ENCODE peak calls at places on chromosomes 12 and 14, in six cellular contexts. L is K562, C is upper lobe of left lung, I is HepG2, V is GM12878, T is A549. X is an unnamed sample.
A peak's percentile ranks its signal among the peaks of the same experiment; 100 is the strongest.

GRCh38 chr12:82625523-82625922 is 61.2 kb upstream of the TMTC2 start:
- ATAC-seq in L (no peak), C (no peak), I (no peak), V (no peak), T (no peak), X (no peak)

GRCh38 chr12:79737875-79738718 is 47.3 kb upstream of the PAWR start:
- ATAC-seq in L (peak; percentile 74), C (no peak), I (peak; percentile 84), V (peak; percentile 94), T (peak; percentile 91), X (no peak)

GRCh38 chr14:32233292-32233691 is 30.2 kb upstream of the RNU6-8 start:
- ATAC-seq in L (no peak), C (no peak), I (no peak), V (no peak), T (no peak), X (no peak)

GRCh38 chr12:45681469-45681868 is 48.0 kb upstream of the ARID2 start:
- ATAC-seq in L (no peak), C (no peak), I (no peak), V (peak; percentile 26), T (no peak), X (no peak)

GRCh38 chr14:52879958-52880357 is 70.9 kb downstream of the FERMT2 start:
- ATAC-seq in L (no peak), C (no peak), I (no peak), V (no peak), T (no peak), X (no peak)

GRCh38 chr12:2126676-2127406 is 74.1 kb downstream of the CACNA1C start:
- ATAC-seq in L (no peak), C (peak; percentile 42), I (no peak), V (no peak), T (no peak), X (no peak)

GRCh38 chr14:50763386-50764007 is 67.5 kb downstream of the NIN start:
- ATAC-seq in L (no peak), C (no peak), I (no peak), V (no peak), T (peak; percentile 77), X (no peak)

GRCh38 chr14:94761999-94762377 is 7.9 kb downstream of the GSC start:
- ATAC-seq in L (no peak), C (no peak), I (no peak), V (no peak), T (no peak), X (no peak)

GRCh38 chr12:3913278-3913677 is 40.1 kb upstream of the PARP11 start:
- ATAC-seq in L (no peak), C (no peak), I (no peak), V (no peak), T (no peak), X (no peak)

GRCh38 chr12:25884024-25884919 is 74.2 kb upstream of the RASSF8 start:
- ATAC-seq in L (no peak), C (peak; percentile 71), I (peak; percentile 39), V (no peak), T (no peak), X (peak; percentile 25)

GRCh38 chr12:20549115-20549719 is 145.9 kb upstream of the SLCO1C1 start:
- ATAC-seq in L (no peak), C (no peak), I (peak; percentile 76), V (peak; percentile 51), T (peak; percentile 92), X (no peak)

GRCh38 chr14:31699809-31700208 is 138.6 kb downstream of the NUBPL start:
- ATAC-seq in L (no peak), C (no peak), I (no peak), V (no peak), T (no peak), X (no peak)

GRCh38 chr14:105700622-105701288 is 174.4 kb downstream of the TMEM121 start:
- ATAC-seq in L (no peak), C (no peak), I (no peak), V (peak; percentile 63), T (no peak), X (no peak)

GRCh38 chr14:92496458-92496857 is 17.1 kb upstream of the RIN3 start:
- ATAC-seq in L (no peak), C (no peak), I (no peak), V (no peak), T (no peak), X (no peak)

GRCh38 chr14:99261916-99262787 is 9.8 kb downstream of the BCL11B start:
- ATAC-seq in L (no peak), C (no peak), I (no peak), V (peak; percentile 58), T (no peak), X (no peak)

GRCh38 chr14:61043506-61043905 is 62.5 kb downstream of the SLC38A6 start:
- ATAC-seq in L (no peak), C (no peak), I (no peak), V (no peak), T (no peak), X (no peak)

GRCh38 chr12:108122072-108122471 is 7.0 kb upstream of the WSCD2 start:
- ATAC-seq in L (no peak), C (no peak), I (no peak), V (no peak), T (no peak), X (no peak)

DNA sequence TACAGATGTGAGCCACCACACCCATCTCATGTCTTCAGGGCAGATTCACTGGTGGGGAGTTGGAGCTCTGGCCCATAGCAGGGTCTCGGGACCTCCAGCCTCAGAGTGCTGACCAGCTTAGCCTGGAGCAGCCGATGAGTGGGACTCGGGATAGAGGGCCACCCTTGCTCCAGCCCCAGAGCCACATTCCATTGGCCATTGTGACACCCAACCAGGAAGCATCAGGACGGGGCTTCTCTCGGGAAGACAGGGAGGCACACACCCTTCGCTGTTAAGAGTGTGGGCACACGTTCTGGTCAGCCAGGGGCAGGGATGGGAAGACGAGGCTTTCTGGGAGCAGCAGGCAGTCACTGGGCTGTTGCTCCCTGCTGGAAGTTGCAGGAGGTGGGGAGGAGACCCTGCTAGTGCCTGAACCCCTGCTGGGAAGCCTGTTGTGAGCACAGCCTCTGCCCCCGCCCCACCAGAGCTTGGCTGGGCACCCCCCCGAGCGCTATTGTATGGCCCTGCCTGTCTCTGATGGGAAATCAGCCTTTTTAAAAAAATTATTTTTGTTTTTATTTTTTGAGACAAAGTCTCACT is 1.6 kb downstream of the ADGRD1 start:
- ATAC-seq in L (no peak), C (peak; percentile 64), I (no peak), V (no peak), T (no peak), X (peak; percentile 41)
- H3K4me3 ChIP-seq in L (no peak overlapping the region), C (peak overlapping the region; percentile 57), I (peak overlapping the region; percentile 63), V (no peak overlapping the region), T (no peak overlapping the region), X (peak overlapping the region; percentile 58)

DNA sequence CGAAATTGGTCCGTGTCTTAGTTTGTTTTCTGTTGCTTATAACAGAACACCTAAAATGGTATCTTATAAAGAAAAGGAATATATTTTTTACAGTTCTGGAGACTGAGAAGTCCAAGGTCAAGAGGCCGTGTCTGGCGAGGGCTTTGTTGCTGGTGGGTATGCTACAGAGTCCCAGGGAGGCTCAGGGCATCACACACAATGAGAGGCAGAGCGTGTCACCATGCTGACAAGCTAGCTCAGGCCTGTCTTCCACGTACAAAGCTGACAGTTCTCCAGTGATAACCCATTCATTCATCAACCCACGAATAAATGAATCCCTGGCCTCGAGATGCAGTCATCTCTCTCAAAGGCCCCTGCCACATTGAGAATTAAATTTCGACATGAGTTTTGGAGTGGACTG is 56.7 kb upstream of the AEBP2 start:
- ATAC-seq in L (no peak), C (no peak), I (no peak), V (peak; percentile 12), T (peak; percentile 39), X (no peak)
- TF ChIP-seq EP300 in L (no peak), C (no peak), I (no peak), V (no peak), T (no peak), X (no peak)

GRCh38 chr12:121034906-121035305 is 4.1 kb downstream of the OASL start:
- ATAC-seq in L (no peak), C (no peak), I (no peak), V (no peak), T (no peak), X (no peak)

GRCh38 chr12:121038861-121039654 is at the start of gene OASL:
- ATAC-seq in L (peak; percentile 42), C (peak; percentile 85), I (peak; percentile 70), V (peak; percentile 94), T (peak; percentile 90), X (peak; percentile 55)

GRCh38 chr12:121030576-121031212 is 8.4 kb downstream of the OASL start:
- ATAC-seq in L (no peak), C (no peak), I (no peak), V (no peak), T (no peak), X (no peak)

GRCh38 chr12:121036810-121037326 is 2.2 kb downstream of the OASL start:
- ATAC-seq in L (no peak), C (no peak), I (no peak), V (peak; percentile 2), T (peak; percentile 6), X (no peak)

GRCh38 chr12:121033625-121034349 is 5.3 kb downstream of the OASL start:
- ATAC-seq in L (no peak), C (no peak), I (no peak), V (peak; percentile 69), T (peak; percentile 65), X (no peak)
- H3K4me3 ChIP-seq in L (no peak overlapping the region), C (no peak overlapping the region), I (no peak overlapping the region), V (no peak overlapping the region), T (no peak overlapping the region), X (no peak overlapping the region)

GRCh38 chr14:68358978-68359861 is 433.6 kb downstream of the ZFP36L1 start:
- ATAC-seq in L (no peak), C (peak; percentile 49), I (no peak), V (peak; percentile 57), T (no peak), X (no peak)

GRCh38 chr14:68363401-68363800 is 429.5 kb downstream of the ZFP36L1 start:
- ATAC-seq in L (peak; percentile 55), C (no peak), I (no peak), V (peak; percentile 39), T (peak; percentile 73), X (no peak)

GRCh38 chr14:68362841-68363240 is 430.0 kb downstream of the ZFP36L1 start:
- ATAC-seq in L (no peak), C (no peak), I (no peak), V (peak; percentile 60), T (no peak), X (no peak)

GRCh38 chr14:68359862-68360552 is 432.9 kb downstream of the ZFP36L1 start:
- ATAC-seq in L (no peak), C (peak; percentile 93), I (no peak), V (peak; percentile 47), T (peak; percentile 74), X (peak; percentile 87)

GRCh38 chr14:68361231-68361630 is 431.6 kb downstream of the ZFP36L1 start:
- ATAC-seq in L (no peak), C (peak; percentile 67), I (no peak), V (no peak), T (no peak), X (no peak)
- TF ChIP-seq EP300 in L (no peak), C (peak; percentile 35), I (no peak), V (no peak), T (no peak), X (no peak)

GRCh38 chr14:70755655-70756054 is 53.7 kb downstream of the MAP3K9 start:
- ATAC-seq in L (no peak), C (no peak), I (no peak), V (no peak), T (no peak), X (no peak)
- H3K4me3 ChIP-seq in L (no peak overlapping the region), C (no peak overlapping the region), I (no peak overlapping the region), V (no peak overlapping the region), T (no peak overlapping the region), X (no peak overlapping the region)

X was measured in gastroesophageal sphincter.